ENCODE peak calls at places on chromosomes 2 and 18, in four cellular contexts. D is fibroblast of lung, S is heart left ventricle, G is adrenal gland. P is an unnamed sample.

GRCh38 chr18:10895976-10896375 is 253.4 kb downstream of the PIEZO2 start:
- DNase-seq in D (no peak), S (no peak), G (no peak), P (no peak)

GRCh38 chr2:192243488-192243887 is 48.8 kb upstream of the TMEFF2 start:
- DNase-seq in D (peak; percentile 66), S (no peak), G (no peak), P (peak; percentile 0)

GRCh38 chr2:231228974-231229373 is 30.5 kb downstream of the ARMC9 start:
- DNase-seq in D (no peak), S (no peak), G (no peak), P (no peak)

GRCh38 chr18:22488554-22488953 is 70.8 kb upstream of the CTAGE1 start:
- DNase-seq in D (no peak), S (peak; percentile 54), G (peak; percentile 55), P (no peak)

GRCh38 chr2:129627437-129627836 is 352.0 kb upstream of the RAB6C start:
- DNase-seq in D (no peak), S (no peak), G (no peak), P (no peak)

GRCh38 chr2:21382980-21383520 is 259.3 kb downstream of the TDRD15 start:
- DNase-seq in D (no peak), S (no peak), G (no peak), P (no peak)

GRCh38 chr18:49723648-49724180 is 89.6 kb downstream of the ACAA2 start:
- DNase-seq in D (peak; percentile 87), S (no peak), G (no peak), P (peak; percentile 3)

GRCh38 chr18:32868424-32868823 is 95.6 kb upstream of the KLHL14 start:
- DNase-seq in D (no peak), S (no peak), G (no peak), P (no peak)

GRCh38 chr18:36950960-36951359 is 122.0 kb downstream of the KIAA1328 start:
- DNase-seq in D (no peak), S (no peak), G (no peak), P (no peak)

GRCh38 chr2:209773377-209773776 is 1.7 kb downstream of the UNC80 start:
- DNase-seq in D (no peak), S (no peak), G (no peak), P (no peak)

GRCh38 chr2:8170954-8171353 is 510.9 kb upstream of the ID2 start:
- DNase-seq in D (no peak), S (no peak), G (no peak), P (no peak)

GRCh38 chr2:57602738-57603137 is 443.9 kb upstream of the VRK2 start:
- DNase-seq in D (no peak), S (no peak), G (no peak), P (no peak)

GRCh38 chr18:39480494-39481245 is 1915.1 kb upstream of the CELF4 start:
- DNase-seq in D (no peak), S (no peak), G (no peak), P (no peak)

GRCh38 chr2:238817382-238817781 is 30.5 kb upstream of the TWIST2 start:
- DNase-seq in D (no peak), S (no peak), G (no peak), P (no peak)

GRCh38 chr2:237732070-237732469 is 66.5 kb upstream of the RBM44 start:
- DNase-seq in D (no peak), S (no peak), G (no peak), P (no peak)

GRCh38 chr2:176160251-176161040 is 3.3 kb downstream of the HOXD3 start:
- DNase-seq in D (peak; percentile 81), S (no peak), G (no peak), P (no peak)

GRCh38 chr2:215879977-215880940 is 133.1 kb downstream of the MREG start:
- DNase-seq in D (no peak), S (no peak), G (no peak), P (no peak)

GRCh38 chr2:85312404-85312803 is 15.4 kb downstream of the TGOLN2 start:
- DNase-seq in D (peak; percentile 81), S (no peak), G (peak; percentile 74), P (peak; percentile 57)

GRCh38 chr2:226199555-226199954 is 600.1 kb downstream of the IRS1 start:
- DNase-seq in D (no peak), S (no peak), G (no peak), P (no peak)

GRCh38 chr2:136327162-136327852 is 209.4 kb upstream of the CXCR4 start:
- DNase-seq in D (peak; percentile 45), S (no peak), G (no peak), P (no peak)

GRCh38 chr2:29060491-29060890 is 13.8 kb downstream of the PCARE start:
- DNase-seq in D (no peak), S (no peak), G (no peak), P (no peak)

GRCh38 chr2:161839931-161840330 is 215.7 kb downstream of the SLC4A10 start:
- DNase-seq in D (no peak), S (no peak), G (no peak), P (no peak)

GRCh38 chr18:14976736-14977430 is 228.9 kb downstream of the ANKRD30B start:
- DNase-seq in D (no peak), S (no peak), G (no peak), P (no peak)

GRCh38 chr2:70961648-70961994 is 16.8 kb upstream of the ANKRD53 start:
- DNase-seq in D (no peak), S (no peak), G (no peak), P (no peak)

GRCh38 chr2:189676471-189676870 is 2.0 kb downstream of the ANKAR start:
- DNase-seq in D (peak; percentile 70), S (no peak), G (no peak), P (no peak)

GRCh38 chr2:121065239-121065638 is 219.8 kb downstream of the TFCP2L1 start:
- DNase-seq in D (no peak), S (no peak), G (no peak), P (no peak)

GRCh38 chr2:136072616-136073015 is 45.3 kb downstream of the CXCR4 start:
- DNase-seq in D (no peak), S (no peak), G (no peak), P (no peak)

GRCh38 chr18:8629602-8630001 is 20.4 kb downstream of the RAB12 start:
- DNase-seq in D (no peak), S (no peak), G (no peak), P (no peak)

GRCh38 chr2:241182531-241183133 is 5.8 kb upstream of the ANO7 start:
- DNase-seq in D (no peak), S (no peak), G (no peak), P (no peak)

GRCh38 chr2:65396348-65397026 is 35.9 kb downstream of the SPRED2 start:
- DNase-seq in D (peak; percentile 74), S (no peak), G (no peak), P (no peak)

GRCh38 chr2:117128471-117128870 is 686.0 kb upstream of the DDX18 start:
- DNase-seq in D (peak; percentile 5), S (no peak), G (no peak), P (no peak)
- TF ChIP-seq CTCF in D (no peak), S (no peak), G (no peak), P (no peak)

GRCh38 chr2:110759411-110759810 is 27.0 kb downstream of the ACOXL start:
- DNase-seq in D (no peak), S (no peak), G (no peak), P (no peak)
- TF ChIP-seq CTCF in D (no peak), S (no peak), G (no peak), P (no peak)

DNA sequence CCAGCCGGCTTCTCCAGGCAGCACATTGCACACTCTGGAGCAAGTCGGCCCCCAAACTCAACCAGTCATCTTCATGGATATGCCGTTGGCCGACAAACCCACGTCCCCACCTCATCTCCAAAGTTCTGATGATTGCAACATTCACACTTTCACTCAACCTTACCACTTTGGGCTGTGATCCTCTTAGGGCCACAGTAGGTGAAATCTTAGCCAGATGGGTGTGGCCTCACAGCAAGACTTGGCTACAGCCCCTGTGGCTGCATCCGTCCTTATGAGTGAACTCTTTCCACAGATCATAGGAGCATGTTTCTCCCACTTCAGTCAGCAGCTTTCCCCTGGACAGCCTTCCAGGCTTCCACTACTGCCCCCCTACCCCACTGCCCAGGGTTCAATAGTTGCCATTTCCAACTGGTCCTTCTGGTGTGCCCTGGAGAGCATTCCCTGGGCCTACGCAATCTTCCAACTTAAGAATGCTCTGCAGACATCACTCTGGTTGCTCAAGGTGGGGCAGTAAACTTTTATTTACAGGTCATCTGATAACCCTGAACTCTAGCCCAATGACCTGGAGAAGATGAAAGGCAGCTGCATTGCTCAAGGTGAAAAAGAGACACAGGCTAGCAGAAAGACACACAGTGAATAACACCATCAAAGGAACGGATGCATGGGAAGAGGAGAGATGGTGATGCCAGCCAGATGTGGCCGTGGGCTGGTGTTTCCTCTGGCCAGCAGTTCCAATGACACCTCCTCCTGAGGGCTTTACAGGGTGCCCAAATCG is 34.5 kb downstream of the ARL4C start:
- DNase-seq in D (no peak), S (no peak), G (no peak), P (no peak)
- TF ChIP-seq CTCF in D (no peak), S (no peak), G (no peak), P (no peak)

GRCh38 chr18:77133920-77134496 is 1.4 kb upstream of the MBP start:
- DNase-seq in D (no peak), S (peak; percentile 53), G (peak; percentile 55), P (no peak)
- TF ChIP-seq CTCF in D (no peak), S (peak; percentile 30), G (no peak), P (no peak)

GRCh38 chr2:167411367-167411766 is 523.1 kb downstream of the XIRP2 start:
- DNase-seq in D (no peak), S (no peak), G (no peak), P (no peak)
- TF ChIP-seq CTCF in D (no peak), S (peak; percentile 28), G (no peak), P (no peak)

GRCh38 chr2:211093743-211094303 is 537.4 kb downstream of the CPS1 start:
- DNase-seq in D (no peak), S (no peak), G (no peak), P (no peak)
- TF ChIP-seq CTCF in D (no peak), S (peak; percentile 20), G (no peak), P (peak; percentile 20)

DNA sequence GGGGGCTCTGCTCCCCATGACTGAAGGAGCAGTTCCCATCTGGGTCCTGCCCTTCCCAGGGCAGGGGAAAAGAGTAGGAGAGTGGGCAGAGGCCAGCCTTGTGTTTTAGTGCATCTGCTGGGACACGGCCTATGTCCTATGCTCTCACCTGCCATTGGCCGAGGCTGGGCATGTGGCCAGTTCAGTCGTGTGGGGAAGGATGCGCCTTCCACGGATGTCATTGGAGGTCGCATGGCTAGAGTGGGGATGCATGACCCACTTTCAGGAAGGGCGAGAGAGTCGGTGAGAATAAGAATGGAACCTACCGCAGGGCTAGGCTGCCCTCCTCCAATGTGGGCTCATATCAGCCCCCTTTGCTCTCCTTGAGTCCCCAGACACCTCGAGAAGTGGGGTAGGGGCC is 70.9 kb upstream of the HAAO start:
- DNase-seq in D (no peak), S (no peak), G (no peak), P (no peak)
- TF ChIP-seq CTCF in D (no peak), S (no peak), G (no peak), P (no peak)